ENCODE peak calls at places on chromosome 2, in seven cellular contexts. H, P, Q, A, B, T and R are unnamed samples.

GRCh38 chr2:71060871-71061270 is 7.6 kb upstream of the NAGK start:
- DNase-seq in Q (no peak), T (no peak), B (no peak), P (peak), A (peak), H (no peak), R (no peak)

GRCh38 chr2:119486886-119487285 is 37.4 kb downstream of the SCTR start:
- DNase-seq in B (no peak), A (peak), P (no peak), T (no peak), H (no peak), Q (no peak), R (no peak)

GRCh38 chr2:20538308-20539132 is 91.6 kb downstream of the RHOB start:
- DNase-seq in Q (no peak), B (no peak), H (no peak), P (no peak), A (no peak), T (no peak), R (no peak)

GRCh38 chr2:215609089-215610032 is 173.5 kb upstream of the FN1 start:
- DNase-seq in P (no peak), Q (no peak), T (no peak), B (no peak), A (peak), H (no peak), R (no peak)

GRCh38 chr2:44906972-44907371 is 34.5 kb upstream of the SIX3 start:
- DNase-seq in B (no peak), Q (no peak), T (no peak), A (no peak), P (no peak), H (no peak), R (no peak)

GRCh38 chr2:177031435-177032222 is 181.0 kb upstream of the HNRNPA3 start:
- DNase-seq in H (no peak), A (no peak), B (no peak), Q (no peak), P (no peak), T (no peak), R (no peak)

GRCh38 chr2:191486584-191487320 is 191.2 kb upstream of the NABP1 start:
- DNase-seq in A (peak), H (no peak), T (no peak), B (no peak), Q (no peak), P (no peak), R (no peak)

GRCh38 chr2:30239308-30240161 is 8.2 kb downstream of the LBH start:
- DNase-seq in Q (peak), T (peak), H (peak), P (peak), B (peak), A (peak), R (peak)

GRCh38 chr2:1824202-1824905 is 80.0 kb upstream of the PXDN start:
- DNase-seq in Q (no peak), H (no peak), P (no peak), A (no peak), B (no peak), T (no peak), R (no peak)

GRCh38 chr2:45370367-45370766 is 240.7 kb downstream of the SRBD1 start:
- DNase-seq in T (no peak), H (no peak), A (peak), P (no peak), B (no peak), Q (no peak), R (no peak)

GRCh38 chr2:207133862-207134519 is 31.8 kb downstream of the KLF7 start:
- DNase-seq in H (peak), A (peak), T (peak), B (no peak), P (no peak), Q (no peak), R (peak)

GRCh38 chr2:28613181-28613580 is 117.3 kb downstream of the PLB1 start:
- DNase-seq in B (no peak), Q (no peak), T (no peak), H (no peak), P (no peak), A (no peak), R (no peak)

GRCh38 chr2:74421248-74421870 is at the start of the genes C2orf81 and WDR54:
- DNase-seq in A (peak), Q (peak), P (peak), T (peak), H (peak), B (peak), R (peak)

GRCh38 chr2:113240150-113240914 is 38.4 kb downstream of the PAX8 start:
- DNase-seq in B (no peak), H (peak), T (peak), Q (no peak), A (peak), P (no peak), R (peak)

GRCh38 chr2:223563462-223563861 is 38.7 kb downstream of the SCG2 start:
- DNase-seq in T (no peak), H (no peak), A (peak), Q (no peak), P (no peak), B (no peak), R (no peak)